ENCODE peak calls at places on chromosome 10, in seven cellular contexts. P, Y, R, N, D, O and E are unnamed samples.

GRCh38 chr10:34933676-34934075 is 118.6 kb upstream of the PARD3 start:
- DNase-seq in P (no peak), Y (peak; percentile 16), R (no peak), N (no peak), D (peak; percentile 63), O (no peak), E (no peak)

GRCh38 chr10:6929157-6929830 is 349.2 kb upstream of the PRKCQ start:
- DNase-seq in P (no peak), Y (no peak), R (no peak), N (no peak), D (no peak), O (no peak), E (no peak)

GRCh38 chr10:78231930-78232329 is 198.3 kb downstream of the RPS24 start:
- DNase-seq in P (no peak), Y (no peak), R (no peak), N (no peak), D (peak; percentile 63), O (no peak), E (no peak)

GRCh38 chr10:119734396-119735332 is 8.8 kb downstream of the INPP5F start:
- DNase-seq in P (no peak), Y (no peak), R (no peak), N (no peak), D (peak; percentile 39), O (no peak), E (no peak)

GRCh38 chr10:110457851-110458582 is 39.7 kb upstream of the DUSP5 start:
- DNase-seq in P (no peak), Y (no peak), R (no peak), N (no peak), D (no peak), O (no peak), E (no peak)

GRCh38 chr10:108422286-108422685 is 1257.8 kb upstream of the SORCS1 start:
- DNase-seq in P (no peak), Y (no peak), R (no peak), N (no peak), D (no peak), O (no peak), E (no peak)

GRCh38 chr10:73723516-73723915 is 20.7 kb upstream of the SEC24C start:
- DNase-seq in P (no peak), Y (no peak), R (no peak), N (no peak), D (no peak), O (no peak), E (no peak)

GRCh38 chr10:80199828-80200227 is 5.5 kb downstream of the ANXA11 start:
- DNase-seq in P (no peak), Y (no peak), R (peak; percentile 74), N (no peak), D (peak; percentile 97), O (no peak), E (no peak)

GRCh38 chr10:14569274-14570060 is 205.2 kb downstream of the FAM107B start:
- DNase-seq in P (no peak), Y (no peak), R (no peak), N (no peak), D (no peak), O (no peak), E (no peak)

GRCh38 chr10:116947838-116948529 is 57.0 kb downstream of the SHTN1 start:
- DNase-seq in P (no peak), Y (no peak), R (peak; percentile 64), N (peak; percentile 68), D (peak; percentile 30), O (no peak), E (no peak)

GRCh38 chr10:51667992-51668689 is 31.3 kb downstream of the CSTF2T start:
- DNase-seq in P (peak; percentile 4), Y (no peak), R (peak; percentile 6), N (no peak), D (peak; percentile 65), O (no peak), E (no peak)

GRCh38 chr10:92691591-92692084 is 1.9 kb downstream of the HHEX start:
- DNase-seq in P (no peak), Y (peak; percentile 70), R (peak; percentile 82), N (no peak), D (no peak), O (peak; percentile 86), E (no peak)

GRCh38 chr10:95363303-95363912 is 72.6 kb upstream of the PDLIM1 start:
- DNase-seq in P (peak; percentile 70), Y (peak; percentile 79), R (peak; percentile 84), N (peak; percentile 56), D (peak; percentile 81), O (no peak), E (peak; percentile 74)

GRCh38 chr10:66209025-66209424 is 716.8 kb upstream of the LRRTM3 start:
- DNase-seq in P (no peak), Y (no peak), R (no peak), N (no peak), D (no peak), O (no peak), E (no peak)

GRCh38 chr10:132162021-132162531 is 24.7 kb upstream of the DPYSL4 start:
- DNase-seq in P (no peak), Y (no peak), R (no peak), N (no peak), D (no peak), O (no peak), E (no peak)

GRCh38 chr10:62323751-62324150 is 50.4 kb upstream of the ZNF365 start:
- DNase-seq in P (no peak), Y (no peak), R (no peak), N (no peak), D (no peak), O (no peak), E (no peak)

GRCh38 chr10:17877121-17877520 is 68.0 kb downstream of the MRC1 start:
- DNase-seq in P (no peak), Y (no peak), R (no peak), N (no peak), D (no peak), O (no peak), E (no peak)

GRCh38 chr10:84156768-84157167 is 16.8 kb upstream of the GPR15LG start:
- DNase-seq in P (no peak), Y (no peak), R (no peak), N (no peak), D (peak; percentile 9), O (no peak), E (no peak)

GRCh38 chr10:51369903-51370302 is 295.6 kb downstream of the PRKG1 start:
- DNase-seq in P (no peak), Y (no peak), R (no peak), N (no peak), D (peak; percentile 44), O (no peak), E (no peak)

GRCh38 chr10:43273543-43273942 is 6.7 kb upstream of the RASGEF1A start:
- DNase-seq in P (no peak), Y (no peak), R (no peak), N (peak; percentile 34), D (no peak), O (no peak), E (no peak)

GRCh38 chr10:96964131-96964530 is 132.0 kb downstream of the LCOR start:
- DNase-seq in P (no peak), Y (no peak), R (no peak), N (no peak), D (no peak), O (no peak), E (no peak)

GRCh38 chr10:63866747-63867140 is 345.5 kb downstream of the REEP3 start:
- DNase-seq in P (peak; percentile 37), Y (peak; percentile 11), R (peak; percentile 22), N (no peak), D (peak; percentile 35), O (no peak), E (peak; percentile 69)

GRCh38 chr10:105538933-105539332 is 897.8 kb downstream of the SORCS3 start:
- DNase-seq in P (no peak), Y (peak; percentile 67), R (no peak), N (no peak), D (no peak), O (no peak), E (no peak)